ENCODE peak calls at places on chromosomes 6 and 20, in five cellular contexts. L is adrenal gland; B is GM23338; U is heart right ventricle; X is CD8-positive, alpha-beta memory T cell. Q is an unnamed sample.

GRCh38 chr20:1826046-1826445 is 69.2 kb upstream of the SIRPA start:
- DNase-seq in L (no peak), B (no peak), U (no peak), X (no peak), Q (no peak)

GRCh38 chr6:133741375-133741861 is 147.5 kb upstream of the TCF21 start:
- DNase-seq in L (no peak), B (peak; percentile 8), U (no peak), X (no peak), Q (no peak)

GRCh38 chr20:51725584-51726176 is 42.5 kb downstream of the ATP9A start:
- DNase-seq in L (no peak), B (no peak), U (no peak), X (no peak), Q (no peak)

GRCh38 chr20:63734111-63734945 is 2.1 kb upstream of the LIME1 start:
- DNase-seq in L (no peak), B (no peak), U (no peak), X (no peak), Q (no peak)

GRCh38 chr6:131914234-131914633 is 36.9 kb downstream of the CCN2 start:
- DNase-seq in L (no peak), B (no peak), U (no peak), X (no peak), Q (no peak)

GRCh38 chr6:167915139-167915538 is 82.3 kb upstream of the KIF25 start:
- DNase-seq in L (no peak), B (no peak), U (no peak), X (no peak), Q (no peak)

GRCh38 chr6:41375598-41376151 is 40.3 kb downstream of the NCR2 start:
- DNase-seq in L (no peak), B (peak; percentile 72), U (no peak), X (no peak), Q (no peak)

GRCh38 chr6:116876635-116877611 is at the start of gene RFX6:
- DNase-seq in L (peak; percentile 49), B (peak; percentile 69), U (no peak), X (no peak), Q (peak; percentile 37)

GRCh38 chr6:149586149-149586548 is 20.0 kb downstream of the GINM1 start:
- DNase-seq in L (no peak), B (no peak), U (no peak), X (no peak), Q (no peak)

GRCh38 chr6:149580880-149581279 is 14.7 kb downstream of the GINM1 start:
- DNase-seq in L (no peak), B (no peak), U (no peak), X (no peak), Q (no peak)

GRCh38 chr6:149581349-149581748 is 15.2 kb downstream of the GINM1 start:
- DNase-seq in L (no peak), B (no peak), U (no peak), X (no peak), Q (no peak)
- H3K36me3 ChIP-seq in L (no peaks in the 10 kb centered on the region), B (peaks cover 21% of the 10 kb centered on the region), U (peaks cover 92% of the 10 kb centered on the region), X (peaks cover 10% of the 10 kb centered on the region), Q (no peaks in the 10 kb centered on the region)

GRCh38 chr6:83126807-83127206 is 59.3 kb downstream of the DOP1A start:
- DNase-seq in L (no peak), B (peak; percentile 6), U (no peak), X (no peak), Q (no peak)
- H3K36me3 ChIP-seq in L (no peaks in the 10 kb centered on the region), B (peaks cover 29% of the 10 kb centered on the region), U (peaks cover 96% of the 10 kb centered on the region), X (peaks cover 18% of the 10 kb centered on the region), Q (no peaks in the 10 kb centered on the region)

GRCh38 chr20:36606171-36607116 is 865 bp downstream of the RAB5IF start:
- DNase-seq in L (peak; percentile 70), B (peak; percentile 58), U (no peak), X (no peak), Q (peak; percentile 25)

GRCh38 chr20:36614781-36615557 is 9.4 kb downstream of the RAB5IF start:
- DNase-seq in L (no peak), B (no peak), U (no peak), X (no peak), Q (no peak)

GRCh38 chr20:36607586-36608387 is 2.2 kb downstream of the RAB5IF start:
- DNase-seq in L (no peak), B (no peak), U (no peak), X (no peak), Q (peak; percentile 26)

GRCh38 chr20:36613974-36614373 is 8.4 kb downstream of the RAB5IF start:
- DNase-seq in L (no peak), B (no peak), U (no peak), X (no peak), Q (peak; percentile 72)

DNA sequence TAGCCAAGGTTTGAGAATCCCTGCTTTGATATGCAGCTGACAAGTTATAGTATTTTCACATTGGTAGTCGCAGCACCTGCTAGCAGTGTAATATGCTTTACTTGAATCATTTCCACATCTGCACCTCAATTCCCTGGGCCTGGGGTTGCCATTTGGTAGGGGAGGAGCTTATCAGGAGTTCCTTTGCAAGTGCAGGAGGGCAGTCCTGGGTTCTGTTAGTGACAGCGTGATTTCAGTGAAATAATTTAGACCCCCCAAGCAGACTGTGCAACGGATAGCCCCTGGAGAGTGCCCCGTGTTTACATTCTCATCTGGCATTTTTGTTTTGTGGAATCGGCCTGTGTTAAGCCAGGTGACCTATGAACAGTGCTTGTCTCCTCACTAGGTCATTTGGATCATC is 6.0 kb downstream of the RAB5IF start:
- DNase-seq in L (no peak), B (no peak), U (no peak), X (no peak), Q (no peak)
- H3K36me3 ChIP-seq in L (no peaks in the 10 kb centered on the region), B (peaks cover 43% of the 10 kb centered on the region), U (peaks cover 78% of the 10 kb centered on the region), X (peaks cover 55% of the 10 kb centered on the region), Q (no peaks in the 10 kb centered on the region)

GRCh38 chr6:13796781-13797180 is 17.6 kb downstream of the MCUR1 start:
- DNase-seq in L (no peak), B (no peak), U (no peak), X (no peak), Q (no peak)
- H3K36me3 ChIP-seq in L (no peaks in the 10 kb centered on the region), B (peaks cover 6% of the 10 kb centered on the region), U (peaks cover 76% of the 10 kb centered on the region), X (no peaks in the 10 kb centered on the region), Q (no peaks in the 10 kb centered on the region)

GRCh38 chr6:111738631-111739030 is 133.0 kb upstream of the TRAF3IP2 start:
- DNase-seq in L (no peak), B (no peak), U (no peak), X (no peak), Q (no peak)

GRCh38 chr6:111737065-111737521 is 131.4 kb upstream of the TRAF3IP2 start:
- DNase-seq in L (no peak), B (no peak), U (no peak), X (no peak), Q (no peak)

GRCh38 chr6:111734068-111734825 is 128.6 kb upstream of the TRAF3IP2 start:
- DNase-seq in L (no peak), B (no peak), U (no peak), X (peak; percentile 28), Q (no peak)

GRCh38 chr6:111738156-111738555 is 132.5 kb upstream of the TRAF3IP2 start:
- DNase-seq in L (no peak), B (no peak), U (no peak), X (no peak), Q (no peak)

GRCh38 chr6:111736005-111736607 is 130.4 kb upstream of the TRAF3IP2 start:
- DNase-seq in L (no peak), B (no peak), U (no peak), X (no peak), Q (no peak)
- H3K36me3 ChIP-seq in L (no peaks in the 10 kb centered on the region), B (peaks cover 7% of the 10 kb centered on the region), U (peaks cover 8% of the 10 kb centered on the region), X (peaks cover 19% of the 10 kb centered on the region), Q (no peaks in the 10 kb centered on the region)

GRCh38 chr6:24924956-24925355 is 10.8 kb downstream of the RIPOR2 start:
- DNase-seq in L (no peak), B (no peak), U (no peak), X (no peak), Q (no peak)
- H3K36me3 ChIP-seq in L (no peaks in the 10 kb centered on the region), B (no peaks in the 10 kb centered on the region), U (no peaks in the 10 kb centered on the region), X (peaks cover 20% of the 10 kb centered on the region), Q (no peaks in the 10 kb centered on the region)

GRCh38 chr6:147793871-147794643 is 285.6 kb downstream of the SAMD5 start:
- DNase-seq in L (no peak), B (no peak), U (no peak), X (no peak), Q (no peak)
- H3K36me3 ChIP-seq in L (no peaks in the 10 kb centered on the region), B (no peaks in the 10 kb centered on the region), U (no peaks in the 10 kb centered on the region), X (no peaks in the 10 kb centered on the region), Q (no peaks in the 10 kb centered on the region)

DNA sequence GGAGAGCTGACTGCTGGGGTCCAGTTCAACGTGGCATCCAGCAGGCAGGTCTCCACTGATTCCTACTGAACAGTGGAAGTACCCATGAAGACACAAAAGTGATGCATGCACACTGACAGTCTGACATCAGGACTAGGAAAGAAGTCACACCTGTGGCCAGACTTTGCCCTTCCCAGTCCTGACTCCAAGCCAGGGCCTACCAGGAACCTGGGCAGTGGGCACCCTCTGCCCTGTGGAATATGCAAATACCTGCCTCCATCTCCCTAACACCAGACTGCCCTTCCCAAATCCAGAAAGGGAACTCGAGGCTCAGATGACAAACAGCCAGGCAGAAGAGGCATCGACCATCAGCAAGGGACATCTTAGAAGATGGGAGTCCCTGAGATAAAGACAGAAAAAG is 50.9 kb downstream of the SLC23A2 start:
- DNase-seq in L (peak; percentile 53), B (no peak), U (no peak), X (no peak), Q (no peak)
- H3K36me3 ChIP-seq in L (no peaks in the 10 kb centered on the region), B (no peaks in the 10 kb centered on the region), U (no peaks in the 10 kb centered on the region), X (no peaks in the 10 kb centered on the region), Q (no peaks in the 10 kb centered on the region)

Q was measured in body of pancreas.